ENCODE peak calls at places on chromosomes 5 and 9, in nine cellular contexts. Y, H, B, P, N, C, U, M and S are unnamed samples.

GRCh38 chr5:173672891-173673290 is 56.4 kb upstream of the BOD1 start:
- DNase-seq in P (no peak), N (no peak), H (peak; percentile 24), M (no peak), C (no peak), Y (no peak), B (no peak), U (no peak), S (no peak)

GRCh38 chr5:72711361-72711760 is 105.1 kb upstream of the TNPO1 start:
- DNase-seq in P (no peak), U (no peak), N (no peak), B (no peak), M (no peak), H (no peak), Y (no peak), C (no peak), S (no peak)

GRCh38 chr5:37248970-37249819 is at the start of gene CPLANE1:
- DNase-seq in N (peak; percentile 95), P (peak; percentile 83), Y (peak; percentile 91), M (peak; percentile 74), H (peak; percentile 88), B (peak; percentile 74), C (peak; percentile 86), U (no peak), S (no peak)

GRCh38 chr5:115583474-115583873 is 18.8 kb downstream of the TICAM2 start:
- DNase-seq in P (peak; percentile 97), H (no peak), U (no peak), B (peak; percentile 52), C (no peak), Y (peak; percentile 83), N (peak; percentile 5), M (no peak), S (peak; percentile 77)

GRCh38 chr5:116562669-116563068 is 12.0 kb downstream of the SEMA6A start:
- DNase-seq in M (no peak), Y (no peak), U (no peak), B (no peak), N (no peak), H (no peak), P (no peak), C (no peak), S (no peak)

GRCh38 chr9:88437210-88438146 is 49.2 kb downstream of the SPIN1 start:
- DNase-seq in H (no peak), B (no peak), N (no peak), Y (no peak), M (no peak), U (no peak), C (no peak), P (no peak), S (no peak)

GRCh38 chr9:129100383-129101169 is 10.0 kb downstream of the CRAT start:
- DNase-seq in U (no peak), N (no peak), B (no peak), P (no peak), H (no peak), Y (no peak), C (no peak), M (no peak), S (no peak)

GRCh38 chr9:120267929-120268328 is 312.0 kb downstream of the CDK5RAP2 start:
- DNase-seq in P (no peak), N (no peak), C (no peak), M (no peak), H (no peak), B (no peak), Y (no peak), U (no peak), S (no peak)

GRCh38 chr5:14463629-14464028 is 118.0 kb upstream of the OTULINL start:
- DNase-seq in H (no peak), C (no peak), Y (peak; percentile 86), N (no peak), U (no peak), P (peak; percentile 80), M (no peak), B (peak; percentile 89), S (no peak)

GRCh38 chr5:140806834-140807775 is at the start of gene PCDHA4:
- DNase-seq in M (no peak), H (no peak), Y (peak; percentile 6), U (no peak), P (no peak), N (peak; percentile 84), C (no peak), B (peak; percentile 59), S (no peak)

GRCh38 chr5:138103321-138103637 is 19.4 kb downstream of the WNT8A start:
- DNase-seq in B (no peak), U (no peak), N (no peak), Y (no peak), P (no peak), M (no peak), H (no peak), C (no peak), S (no peak)

GRCh38 chr5:178277346-178277745 is 44.7 kb upstream of the PHYKPL start:
- DNase-seq in U (no peak), H (no peak), Y (no peak), B (no peak), M (no peak), N (no peak), C (no peak), P (no peak), S (no peak)

GRCh38 chr5:126464959-126465358 is 41.8 kb downstream of the GRAMD2B start:
- DNase-seq in U (no peak), Y (no peak), N (no peak), B (no peak), H (no peak), M (no peak), C (no peak), P (no peak), S (no peak)

GRCh38 chr9:9603345-9603744 is 1009.5 kb downstream of the PTPRD start:
- DNase-seq in H (no peak), Y (no peak), U (no peak), M (no peak), B (no peak), N (no peak), C (no peak), P (no peak), S (no peak)

GRCh38 chr9:9598723-9599122 is 1014.1 kb downstream of the PTPRD start:
- DNase-seq in H (no peak), U (no peak), N (no peak), B (no peak), M (no peak), C (no peak), Y (no peak), P (no peak), S (no peak)
- TF ChIP-seq CTCF in H (no peak), U (no peak), N (peak; percentile 29), B (no peak), M (no peak), C (no peak), Y (no peak), P (no peak), S (no peak)

GRCh38 chr5:132487095-132487428 is 3.5 kb downstream of the IRF1 start:
- DNase-seq in U (no peak), C (no peak), Y (no peak), B (no peak), P (no peak), M (no peak), H (no peak), N (no peak), S (no peak)

GRCh38 chr5:132487841-132488555 is 2.6 kb downstream of the IRF1 start:
- DNase-seq in C (no peak), P (no peak), H (no peak), U (no peak), M (no peak), N (no peak), Y (no peak), B (no peak), S (no peak)

GRCh38 chr5:132488590-132488989 is 2.0 kb downstream of the IRF1 start:
- DNase-seq in B (peak; percentile 60), H (no peak), Y (no peak), C (no peak), M (no peak), U (no peak), N (no peak), P (no peak), S (no peak)

GRCh38 chr5:132485641-132486317 is 4.8 kb downstream of the IRF1 start:
- DNase-seq in C (no peak), Y (no peak), M (no peak), P (no peak), B (no peak), N (no peak), U (no peak), H (no peak), S (no peak)

DNA sequence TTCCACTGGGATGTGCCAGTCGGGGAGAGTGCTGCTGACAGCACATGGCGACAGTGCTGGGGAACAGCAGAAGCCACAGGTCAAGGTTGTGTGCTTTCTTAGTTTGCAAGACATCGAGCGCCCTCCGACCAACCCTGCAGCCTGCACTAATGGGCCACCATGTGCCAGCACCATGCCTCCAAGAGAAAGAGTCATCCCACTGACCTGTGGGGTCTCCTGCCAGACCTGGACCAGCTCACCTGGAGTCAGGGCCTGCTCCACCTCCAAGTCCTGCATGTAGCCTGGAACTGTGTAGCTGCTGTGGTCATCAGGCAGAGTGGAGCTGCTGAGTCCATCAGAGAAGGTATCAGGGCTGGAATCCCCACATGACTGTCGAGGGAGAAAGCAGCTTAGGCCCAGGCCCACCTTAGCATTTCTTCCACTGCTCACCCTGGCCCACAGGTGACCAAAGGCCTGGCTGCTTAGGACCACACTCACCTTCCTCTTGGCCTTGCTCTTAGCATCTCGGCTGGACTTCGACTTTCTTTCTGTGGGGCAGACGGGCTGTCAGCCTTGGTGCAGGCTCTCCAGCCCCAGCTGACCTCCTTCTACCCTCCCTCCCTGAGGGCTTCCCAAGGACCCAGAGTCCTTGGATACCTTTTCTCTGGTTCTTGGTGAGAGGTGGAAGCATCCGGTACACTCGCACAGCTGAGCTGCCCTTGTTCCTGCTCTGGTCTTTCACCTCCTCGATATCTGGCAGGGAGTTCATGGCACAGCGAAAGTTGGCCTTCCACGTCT is 4.1 kb downstream of the IRF1 start:
- DNase-seq in N (no peak), H (no peak), P (no peak), M (no peak), U (no peak), C (no peak), B (no peak), Y (no peak), S (no peak)
- H3K4me3 ChIP-seq in N (no peak overlapping the region), H (no peak overlapping the region), P (no peak overlapping the region), M (no peak overlapping the region), U (no peak overlapping the region), C (peak overlapping the region; percentile 96), B (no peak overlapping the region), Y (no peak overlapping the region), S (no peak overlapping the region)

DNA sequence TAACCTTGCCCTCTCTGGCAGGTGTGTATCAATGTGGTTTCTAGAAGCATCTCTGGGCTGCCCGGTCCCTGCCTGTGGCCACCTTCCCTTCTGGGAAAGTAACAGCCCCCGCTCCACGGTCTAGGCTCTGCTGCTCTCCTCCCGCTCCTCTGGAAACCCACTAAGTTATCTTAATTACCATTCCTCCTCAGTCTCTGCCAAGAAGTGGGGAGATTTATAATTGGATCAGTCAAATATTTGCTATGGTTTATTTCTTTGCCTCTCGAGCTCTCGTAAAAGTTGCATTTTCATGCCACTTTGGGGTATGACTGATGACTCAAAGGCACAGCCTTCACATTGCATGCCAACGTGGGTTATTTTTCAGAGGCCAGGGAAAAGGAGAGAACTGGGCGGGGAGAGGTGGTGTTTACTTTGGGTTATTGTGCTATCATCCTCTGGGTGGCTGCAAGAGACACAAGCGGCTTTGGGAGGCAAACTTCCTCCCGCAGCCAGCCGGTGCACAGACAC is 205.3 kb upstream of the WWC1 start:
- DNase-seq in C (no peak), B (peak; percentile 83), N (no peak), U (no peak), Y (peak; percentile 24), H (no peak), P (peak; percentile 71), M (no peak), S (peak; percentile 75)
- TF ChIP-seq CTCF in C (no peak), B (peak; percentile 49), N (no peak), U (no peak), Y (no peak), H (no peak), P (no peak), M (no peak), S (peak; percentile 23)

GRCh38 chr9:71121275-71122168 is at the start of gene TRPM3:
- DNase-seq in N (peak; percentile 91), Y (no peak), C (no peak), P (no peak), U (no peak), B (no peak), H (no peak), M (no peak), S (no peak)
- H3K4me3 ChIP-seq in N (peak within 1 kb of the TSS; percentile 92), Y (no peak within 1 kb of the TSS), C (no peak within 1 kb of the TSS), P (no peak within 1 kb of the TSS), U (no peak within 1 kb of the TSS), B (no peak within 1 kb of the TSS), H (no peak within 1 kb of the TSS), M (no peak within 1 kb of the TSS), S (no peak within 1 kb of the TSS)